ENCODE peak calls at places on chromosomes 13 and 19, in eight cellular contexts. One of them, this sample, is unnamed. For H3K27me3, the result is how much of the 10 kb centered on the place peaks cover.

GRCh38 chr19:39127812-39128510 is 2.4 kb downstream of the PAK4 start:
- DNase-seq in body of pancreas: peak
- DNase-seq in adipocyte: no peak
- DNase-seq in brain microvascular endothelial cell: no peak
- DNase-seq in heart left ventricle: no peak
- DNase-seq in AG04450: no peak
- DNase-seq in BE2C: no peak
- DNase-seq in effector memory CD4-positive, alpha-beta T cell: no peak
- DNase-seq in this sample: no peak

GRCh38 chr19:33407716-33408115 is 34.2 kb downstream of the CEBPG start:
- DNase-seq in adipocyte: no peak
- DNase-seq in brain microvascular endothelial cell: no peak
- DNase-seq in AG04450: no peak
- DNase-seq in heart left ventricle: peak
- DNase-seq in body of pancreas: no peak
- DNase-seq in BE2C: no peak
- DNase-seq in effector memory CD4-positive, alpha-beta T cell: no peak
- DNase-seq in this sample: no peak

GRCh38 chr13:50584856-50585580 is 258.5 kb downstream of the DLEU7 start:
- DNase-seq in BE2C: no peak
- DNase-seq in effector memory CD4-positive, alpha-beta T cell: no peak
- DNase-seq in adipocyte: no peak
- DNase-seq in body of pancreas: no peak
- DNase-seq in AG04450: no peak
- DNase-seq in brain microvascular endothelial cell: no peak
- DNase-seq in heart left ventricle: no peak
- DNase-seq in this sample: no peak

GRCh38 chr13:77874406-77874805 is 44.2 kb downstream of the EDNRB start:
- DNase-seq in body of pancreas: no peak
- DNase-seq in BE2C: no peak
- DNase-seq in heart left ventricle: no peak
- DNase-seq in effector memory CD4-positive, alpha-beta T cell: no peak
- DNase-seq in AG04450: peak
- DNase-seq in brain microvascular endothelial cell: peak
- DNase-seq in adipocyte: peak
- DNase-seq in this sample: no peak

GRCh38 chr13:58343081-58343480 is 711.5 kb downstream of the PCDH17 start:
- DNase-seq in body of pancreas: no peak
- DNase-seq in heart left ventricle: no peak
- DNase-seq in BE2C: no peak
- DNase-seq in brain microvascular endothelial cell: no peak
- DNase-seq in adipocyte: no peak
- DNase-seq in AG04450: no peak
- DNase-seq in effector memory CD4-positive, alpha-beta T cell: no peak
- DNase-seq in this sample: no peak

GRCh38 chr19:3404324-3405260 is 38.2 kb downstream of the NFIC start:
- DNase-seq in adipocyte: peak
- DNase-seq in AG04450: peak
- DNase-seq in heart left ventricle: peak
- DNase-seq in body of pancreas: peak
- DNase-seq in BE2C: no peak
- DNase-seq in brain microvascular endothelial cell: peak
- DNase-seq in effector memory CD4-positive, alpha-beta T cell: no peak
- DNase-seq in this sample: no peak

GRCh38 chr13:51560336-51560735 is 23.9 kb upstream of the WDFY2 start:
- DNase-seq in body of pancreas: no peak
- DNase-seq in BE2C: no peak
- DNase-seq in effector memory CD4-positive, alpha-beta T cell: no peak
- DNase-seq in adipocyte: no peak
- DNase-seq in heart left ventricle: no peak
- DNase-seq in brain microvascular endothelial cell: no peak
- DNase-seq in AG04450: no peak
- DNase-seq in this sample: no peak

GRCh38 chr19:18292460-18292809 is 11.0 kb upstream of the JUND start:
- DNase-seq in body of pancreas: peak
- DNase-seq in adipocyte: no peak
- DNase-seq in BE2C: no peak
- DNase-seq in brain microvascular endothelial cell: no peak
- DNase-seq in AG04450: no peak
- DNase-seq in heart left ventricle: no peak
- DNase-seq in effector memory CD4-positive, alpha-beta T cell: no peak
- DNase-seq in this sample: no peak

GRCh38 chr19:37932985-37933953 is 26.3 kb downstream of the SIPA1L3 start:
- DNase-seq in brain microvascular endothelial cell: no peak
- DNase-seq in adipocyte: peak
- DNase-seq in body of pancreas: peak
- DNase-seq in BE2C: peak
- DNase-seq in heart left ventricle: peak
- DNase-seq in effector memory CD4-positive, alpha-beta T cell: no peak
- DNase-seq in AG04450: peak
- DNase-seq in this sample: peak

GRCh38 chr19:33201473-33201872 is 7.3 kb downstream of the LRP3 start:
- DNase-seq in BE2C: no peak
- DNase-seq in body of pancreas: no peak
- DNase-seq in heart left ventricle: no peak
- DNase-seq in AG04450: no peak
- DNase-seq in brain microvascular endothelial cell: no peak
- DNase-seq in effector memory CD4-positive, alpha-beta T cell: no peak
- DNase-seq in adipocyte: no peak
- DNase-seq in this sample: no peak

GRCh38 chr19:48629297-48629598 is 7.9 kb downstream of the DBP start:
- DNase-seq in body of pancreas: no peak
- DNase-seq in brain microvascular endothelial cell: no peak
- DNase-seq in effector memory CD4-positive, alpha-beta T cell: no peak
- DNase-seq in BE2C: no peak
- DNase-seq in AG04450: no peak
- DNase-seq in heart left ventricle: no peak
- DNase-seq in adipocyte: no peak
- DNase-seq in this sample: no peak

GRCh38 chr19:58054792-58055482 is 4.1 kb upstream of the ZNF135 start:
- DNase-seq in AG04450: no peak
- DNase-seq in body of pancreas: peak
- DNase-seq in brain microvascular endothelial cell: peak
- DNase-seq in BE2C: no peak
- DNase-seq in adipocyte: peak
- DNase-seq in effector memory CD4-positive, alpha-beta T cell: no peak
- DNase-seq in heart left ventricle: no peak
- DNase-seq in this sample: no peak

GRCh38 chr13:44305216-44305615 is 68.4 kb upstream of the SERP2 start:
- DNase-seq in adipocyte: no peak
- DNase-seq in body of pancreas: no peak
- DNase-seq in AG04450: no peak
- DNase-seq in brain microvascular endothelial cell: no peak
- DNase-seq in BE2C: no peak
- DNase-seq in heart left ventricle: no peak
- DNase-seq in effector memory CD4-positive, alpha-beta T cell: no peak
- DNase-seq in this sample: no peak

GRCh38 chr13:22665531-22665930 is 515.2 kb upstream of the SGCG start:
- DNase-seq in AG04450: no peak
- DNase-seq in heart left ventricle: no peak
- DNase-seq in body of pancreas: no peak
- DNase-seq in adipocyte: no peak
- DNase-seq in effector memory CD4-positive, alpha-beta T cell: no peak
- DNase-seq in BE2C: no peak
- DNase-seq in brain microvascular endothelial cell: no peak
- DNase-seq in this sample: no peak

GRCh38 chr19:48881741-48882657 is 9.8 kb downstream of the PPP1R15A start:
- DNase-seq in body of pancreas: no peak
- DNase-seq in adipocyte: no peak
- DNase-seq in effector memory CD4-positive, alpha-beta T cell: no peak
- DNase-seq in AG04450: no peak
- DNase-seq in heart left ventricle: no peak
- DNase-seq in BE2C: no peak
- DNase-seq in brain microvascular endothelial cell: no peak
- DNase-seq in this sample: peak

GRCh38 chr13:51806571-51806970 is 2.6 kb upstream of the DHRS12 start:
- DNase-seq in heart left ventricle: no peak
- DNase-seq in body of pancreas: peak
- DNase-seq in AG04450: no peak
- DNase-seq in effector memory CD4-positive, alpha-beta T cell: no peak
- DNase-seq in adipocyte: no peak
- DNase-seq in brain microvascular endothelial cell: peak
- DNase-seq in BE2C: peak
- DNase-seq in this sample: no peak

GRCh38 chr13:95505265-95505664 is 47.3 kb upstream of the CLDN10 start:
- DNase-seq in heart left ventricle: no peak
- DNase-seq in effector memory CD4-positive, alpha-beta T cell: no peak
- DNase-seq in AG04450: no peak
- DNase-seq in body of pancreas: peak
- DNase-seq in adipocyte: no peak
- DNase-seq in brain microvascular endothelial cell: no peak
- DNase-seq in BE2C: no peak
- DNase-seq in this sample: peak

GRCh38 chr19:5489511-5489910 is 34.3 kb downstream of the ZNRF4 start:
- DNase-seq in effector memory CD4-positive, alpha-beta T cell: no peak
- DNase-seq in body of pancreas: no peak
- DNase-seq in AG04450: no peak
- DNase-seq in adipocyte: peak
- DNase-seq in heart left ventricle: no peak
- DNase-seq in brain microvascular endothelial cell: no peak
- DNase-seq in BE2C: no peak
- DNase-seq in this sample: no peak

DNA sequence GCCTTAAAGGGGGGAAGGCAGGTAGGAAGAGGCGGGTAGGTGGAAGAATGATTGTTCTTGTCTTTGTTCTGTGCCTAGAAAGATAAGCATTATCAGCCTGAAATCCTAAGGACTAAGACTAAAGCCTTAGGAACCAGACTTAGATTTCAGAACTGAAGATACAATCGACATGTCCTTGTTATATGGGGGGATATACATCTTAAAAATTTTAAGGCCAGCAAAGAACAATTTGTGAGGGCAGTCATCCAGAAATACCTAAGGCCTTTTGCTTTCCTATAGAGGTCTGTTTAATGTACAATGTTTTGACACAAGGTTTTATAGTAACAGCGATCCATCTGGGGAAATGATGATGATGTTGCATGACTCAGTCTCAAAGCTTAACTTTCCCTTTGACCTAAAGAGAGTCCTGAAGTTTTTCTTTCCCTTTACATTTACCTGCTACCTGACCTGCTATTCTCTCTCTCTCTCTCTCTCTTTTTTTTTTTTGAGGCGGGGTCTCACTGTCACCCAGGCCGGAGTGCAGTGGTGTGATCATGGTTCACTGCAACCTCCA is 20.2 kb upstream of the CEACAM6 start:
- DNase-seq in adipocyte: no peak
- DNase-seq in body of pancreas: no peak
- DNase-seq in BE2C: no peak
- DNase-seq in brain microvascular endothelial cell: no peak
- DNase-seq in effector memory CD4-positive, alpha-beta T cell: no peak
- DNase-seq in heart left ventricle: no peak
- DNase-seq in AG04450: no peak
- DNase-seq in this sample: no peak
- H3K27me3 ChIP-seq in adipocyte: under half
- H3K27me3 ChIP-seq in body of pancreas: under half
- H3K27me3 ChIP-seq in BE2C: half or more
- H3K27me3 ChIP-seq in brain microvascular endothelial cell: under half
- H3K27me3 ChIP-seq in effector memory CD4-positive, alpha-beta T cell: under half
- H3K27me3 ChIP-seq in heart left ventricle: under half
- H3K27me3 ChIP-seq in AG04450: under half
- H3K27me3 ChIP-seq in this sample: under half

GRCh38 chr19:13300421-13301030 is 150.3 kb downstream of the IER2 start:
- DNase-seq in adipocyte: no peak
- DNase-seq in effector memory CD4-positive, alpha-beta T cell: no peak
- DNase-seq in brain microvascular endothelial cell: no peak
- DNase-seq in heart left ventricle: no peak
- DNase-seq in BE2C: no peak
- DNase-seq in AG04450: no peak
- DNase-seq in body of pancreas: no peak
- DNase-seq in this sample: no peak
- H3K27me3 ChIP-seq in adipocyte: under half
- H3K27me3 ChIP-seq in effector memory CD4-positive, alpha-beta T cell: under half
- H3K27me3 ChIP-seq in brain microvascular endothelial cell: under half
- H3K27me3 ChIP-seq in heart left ventricle: under half
- H3K27me3 ChIP-seq in BE2C: under half
- H3K27me3 ChIP-seq in AG04450: under half
- H3K27me3 ChIP-seq in body of pancreas: under half
- H3K27me3 ChIP-seq in this sample: under half

GRCh38 chr19:29517946-29518345 is 7.8 kb upstream of the VSTM2B start:
- DNase-seq in effector memory CD4-positive, alpha-beta T cell: no peak
- DNase-seq in adipocyte: no peak
- DNase-seq in heart left ventricle: peak
- DNase-seq in BE2C: no peak
- DNase-seq in body of pancreas: no peak
- DNase-seq in brain microvascular endothelial cell: no peak
- DNase-seq in AG04450: no peak
- DNase-seq in this sample: no peak

GRCh38 chr19:29521291-29522075 is 4.3 kb upstream of the VSTM2B start:
- DNase-seq in body of pancreas: no peak
- DNase-seq in effector memory CD4-positive, alpha-beta T cell: no peak
- DNase-seq in BE2C: no peak
- DNase-seq in AG04450: no peak
- DNase-seq in heart left ventricle: no peak
- DNase-seq in adipocyte: no peak
- DNase-seq in brain microvascular endothelial cell: no peak
- DNase-seq in this sample: no peak

GRCh38 chr19:29520390-29520789 is 5.4 kb upstream of the VSTM2B start:
- DNase-seq in effector memory CD4-positive, alpha-beta T cell: no peak
- DNase-seq in AG04450: no peak
- DNase-seq in heart left ventricle: peak
- DNase-seq in brain microvascular endothelial cell: no peak
- DNase-seq in BE2C: no peak
- DNase-seq in body of pancreas: no peak
- DNase-seq in adipocyte: no peak
- DNase-seq in this sample: no peak

GRCh38 chr19:29519146-29519545 is 6.6 kb upstream of the VSTM2B start:
- DNase-seq in AG04450: no peak
- DNase-seq in brain microvascular endothelial cell: no peak
- DNase-seq in effector memory CD4-positive, alpha-beta T cell: no peak
- DNase-seq in body of pancreas: no peak
- DNase-seq in BE2C: no peak
- DNase-seq in adipocyte: no peak
- DNase-seq in heart left ventricle: peak
- DNase-seq in this sample: no peak

DNA sequence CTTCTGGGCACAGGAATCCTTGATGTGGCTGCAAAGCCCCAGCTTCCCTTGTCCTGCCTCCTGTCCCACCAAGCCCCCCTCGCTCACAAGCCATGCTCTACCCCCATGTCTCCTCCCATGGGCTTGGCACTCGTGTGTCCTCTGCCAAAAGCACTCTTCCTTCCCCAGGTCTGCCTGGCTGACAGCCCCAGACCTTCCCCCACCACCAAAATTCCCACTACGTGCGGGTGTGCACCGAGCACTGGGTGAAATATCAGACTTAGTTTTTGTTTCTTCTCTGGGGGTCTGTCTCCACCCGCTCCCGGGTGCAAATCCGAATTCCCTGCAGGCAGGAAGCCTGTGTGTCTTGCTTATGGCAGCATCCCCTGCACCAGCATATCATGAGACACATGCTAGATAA is 5.9 kb upstream of the VSTM2B start:
- DNase-seq in effector memory CD4-positive, alpha-beta T cell: no peak
- DNase-seq in BE2C: no peak
- DNase-seq in heart left ventricle: no peak
- DNase-seq in body of pancreas: no peak
- DNase-seq in AG04450: no peak
- DNase-seq in adipocyte: no peak
- DNase-seq in brain microvascular endothelial cell: no peak
- DNase-seq in this sample: no peak
- H3K27me3 ChIP-seq in effector memory CD4-positive, alpha-beta T cell: under half
- H3K27me3 ChIP-seq in BE2C: under half
- H3K27me3 ChIP-seq in heart left ventricle: under half
- H3K27me3 ChIP-seq in body of pancreas: under half
- H3K27me3 ChIP-seq in AG04450: under half
- H3K27me3 ChIP-seq in adipocyte: under half
- H3K27me3 ChIP-seq in brain microvascular endothelial cell: under half
- H3K27me3 ChIP-seq in this sample: under half

GRCh38 chr13:111117289-111117688 is 2.2 kb downstream of the ARHGEF7 start:
- DNase-seq in effector memory CD4-positive, alpha-beta T cell: no peak
- DNase-seq in AG04450: no peak
- DNase-seq in adipocyte: peak
- DNase-seq in brain microvascular endothelial cell: no peak
- DNase-seq in BE2C: no peak
- DNase-seq in heart left ventricle: no peak
- DNase-seq in body of pancreas: no peak
- DNase-seq in this sample: no peak
- H3K27me3 ChIP-seq in effector memory CD4-positive, alpha-beta T cell: under half
- H3K27me3 ChIP-seq in AG04450: half or more
- H3K27me3 ChIP-seq in adipocyte: under half
- H3K27me3 ChIP-seq in brain microvascular endothelial cell: under half
- H3K27me3 ChIP-seq in BE2C: half or more
- H3K27me3 ChIP-seq in heart left ventricle: under half
- H3K27me3 ChIP-seq in body of pancreas: under half
- H3K27me3 ChIP-seq in this sample: under half